ENCODE peak calls at places on chromosomes 2 and 18, in five cellular contexts. U is heart right ventricle, T is tibial artery, I is psoas muscle, B is A549. G is an unnamed sample.

GRCh38 chr2:125471963-125472362 is 1184.0 kb upstream of the GYPC start:
- DNase-seq in U (no peak), T (no peak), I (no peak), B (peak; percentile 2), G (peak; percentile 44)

GRCh38 chr2:198756166-198756565 is 701.6 kb downstream of the SATB2 start:
- DNase-seq in U (no peak), T (no peak), I (no peak), B (no peak), G (no peak)

GRCh38 chr2:26691881-26692813 is at the start of gene KCNK3:
- DNase-seq in U (peak; percentile 68), T (peak; percentile 95), I (peak; percentile 48), B (peak; percentile 50), G (no peak)

GRCh38 chr2:207632575-207633492 is 7.6 kb upstream of the METTL21A start:
- DNase-seq in U (no peak), T (no peak), I (no peak), B (peak; percentile 44), G (no peak)

GRCh38 chr2:71554706-71555056 is 101.3 kb downstream of the DYSF start:
- DNase-seq in U (no peak), T (no peak), I (no peak), B (no peak), G (no peak)

GRCh38 chr2:207768891-207769596 is 662 bp downstream of the FZD5 start:
- DNase-seq in U (no peak), T (no peak), I (peak; percentile 39), B (peak; percentile 31), G (peak; percentile 55)

GRCh38 chr2:181153886-181154285 is 173.5 kb downstream of the UBE2E3 start:
- DNase-seq in U (no peak), T (no peak), I (no peak), B (no peak), G (no peak)

GRCh38 chr2:101440127-101440738 is 34.7 kb downstream of the RFX8 start:
- DNase-seq in U (peak; percentile 72), T (no peak), I (no peak), B (no peak), G (no peak)

GRCh38 chr2:26687785-26688184 is 4.7 kb upstream of the KCNK3 start:
- DNase-seq in U (no peak), T (no peak), I (no peak), B (no peak), G (no peak)

GRCh38 chr2:46803911-46804670 is 111.5 kb downstream of the MCFD2 start:
- DNase-seq in U (no peak), T (peak; percentile 57), I (no peak), B (no peak), G (peak; percentile 92)

GRCh38 chr18:29169599-29169998 is 992.7 kb upstream of the CDH2 start:
- DNase-seq in U (no peak), T (no peak), I (no peak), B (no peak), G (no peak)

GRCh38 chr18:29176681-29177080 is 999.8 kb upstream of the CDH2 start:
- DNase-seq in U (no peak), T (no peak), I (no peak), B (no peak), G (no peak)

GRCh38 chr18:29172151-29173015 is 995.5 kb upstream of the CDH2 start:
- DNase-seq in U (no peak), T (no peak), I (no peak), B (no peak), G (no peak)

DNA sequence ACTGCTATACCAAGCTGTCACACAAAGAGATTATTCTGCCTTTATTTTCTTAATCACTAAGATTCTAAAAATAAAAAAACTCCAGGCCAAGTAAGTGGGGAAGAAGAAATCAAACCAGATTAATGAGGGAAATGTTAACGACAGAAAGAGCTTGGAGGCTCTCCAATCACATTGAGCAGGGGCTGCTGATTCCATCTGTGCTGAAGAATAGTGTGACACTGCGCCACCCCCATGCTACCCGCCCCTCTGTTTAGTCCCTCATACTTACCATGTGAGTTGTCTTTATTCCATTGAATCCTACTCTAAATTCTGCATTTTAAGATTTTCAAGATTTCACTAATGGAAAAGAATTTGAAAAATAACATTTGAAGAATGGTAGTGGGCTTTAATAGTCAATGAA is 998.0 kb upstream of the CDH2 start:
- DNase-seq in U (no peak), T (no peak), I (no peak), B (no peak), G (no peak)
- H3K4me3 ChIP-seq in U (no peak overlapping the region), T (no peak overlapping the region), I (no peak overlapping the region), B (no peak overlapping the region), G (no peak overlapping the region)

DNA sequence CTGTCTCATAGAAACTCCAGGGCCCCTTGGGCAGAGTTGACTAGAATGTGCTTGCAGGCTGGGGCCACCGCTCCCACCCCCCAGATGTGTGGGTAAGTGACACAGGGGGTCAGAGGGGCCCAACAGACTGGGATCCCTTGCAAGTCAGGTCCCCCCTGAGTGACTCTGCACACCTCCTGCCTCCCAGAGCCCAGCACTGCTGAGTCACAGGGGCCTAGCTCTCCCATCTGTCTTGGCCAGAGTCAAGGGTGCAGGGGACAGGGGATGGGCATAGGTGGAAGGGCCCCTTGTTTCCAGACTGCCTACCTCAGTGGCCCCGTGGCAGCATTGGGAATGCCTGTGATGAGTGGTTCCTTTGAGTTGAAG is 11.4 kb downstream of the SH2D6 start:
- DNase-seq in U (no peak), T (peak; percentile 64), I (no peak), B (no peak), G (no peak)
- H3K4me1 ChIP-seq in U (peaks cover 20% of the 10 kb centered on the region), T (peaks cover 10% of the 10 kb centered on the region), I (peaks cover 20% of the 10 kb centered on the region), B (peaks cover 51% of the 10 kb centered on the region), G (no peaks in the 10 kb centered on the region)

GRCh38 chr2:162926907-162927306 is 88.3 kb upstream of the KCNH7 start:
- DNase-seq in U (no peak), T (no peak), I (no peak), B (no peak), G (peak; percentile 66)
- H3K27ac ChIP-seq in U (no peak overlapping the region), T (no peak overlapping the region), I (no peak overlapping the region), B (peak overlapping the region; percentile 50), G (peak overlapping the region; percentile 63)

GRCh38 chr2:25276569-25277465 is 64.9 kb downstream of the DNMT3A start:
- DNase-seq in U (peak; percentile 64), T (peak; percentile 82), I (peak; percentile 78), B (peak; percentile 26), G (no peak)
- H3K4me3 ChIP-seq in U (peak overlapping the region; percentile 52), T (peak overlapping the region; percentile 49), I (peak overlapping the region; percentile 53), B (no peak overlapping the region), G (no peak overlapping the region)

DNA sequence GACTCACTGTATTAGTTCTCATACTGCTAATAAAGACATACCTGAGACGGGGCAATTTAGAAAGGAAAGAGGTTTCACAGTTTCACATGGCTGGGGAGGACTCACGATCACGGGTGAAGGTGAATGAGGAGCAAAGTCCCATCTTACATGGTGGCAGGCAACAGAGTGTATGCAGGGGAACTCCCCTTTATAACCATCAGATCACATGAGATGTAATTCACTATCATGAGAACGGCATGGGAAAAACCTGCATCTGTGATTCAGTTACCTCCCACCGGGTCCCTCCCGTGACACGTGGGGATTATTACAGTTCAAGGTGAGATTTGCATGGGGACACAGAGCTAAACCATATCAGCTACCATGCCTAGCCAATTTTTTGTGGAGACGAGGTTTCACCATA is 168.2 kb downstream of the NEDD4L start:
- DNase-seq in U (no peak), T (no peak), I (no peak), B (no peak), G (no peak)
- H3K4me1 ChIP-seq in U (peaks cover 15% of the 10 kb centered on the region), T (no peaks in the 10 kb centered on the region), I (peaks cover 16% of the 10 kb centered on the region), B (peaks cover 48% of the 10 kb centered on the region), G (peaks cover 66% of the 10 kb centered on the region)

GRCh38 chr2:151549191-151549590 is 139.5 kb downstream of the RIF1 start:
- DNase-seq in U (no peak), T (no peak), I (no peak), B (no peak), G (no peak)

GRCh38 chr2:151543898-151544297 is 134.2 kb downstream of the RIF1 start:
- DNase-seq in U (no peak), T (no peak), I (no peak), B (no peak), G (no peak)

DNA sequence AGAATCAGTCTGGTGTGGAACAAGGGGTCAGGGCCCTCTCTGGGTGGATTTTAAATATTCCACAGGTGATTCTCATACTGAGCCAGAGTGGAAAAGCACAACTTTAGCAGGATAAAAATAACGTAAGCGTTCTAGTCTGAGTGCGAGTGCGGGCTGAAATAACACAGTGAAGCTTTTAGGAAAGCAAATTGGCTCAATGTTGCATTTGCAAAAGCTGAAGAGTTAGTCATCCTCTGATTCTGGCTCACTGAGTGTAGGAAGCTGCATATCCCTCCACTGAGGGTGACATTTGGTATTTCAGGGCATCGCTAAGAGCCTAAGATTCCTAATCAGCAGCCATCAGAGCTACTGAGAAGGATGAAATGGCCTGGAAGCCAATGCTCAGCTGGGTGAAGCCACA is 134.7 kb downstream of the RIF1 start:
- DNase-seq in U (no peak), T (no peak), I (no peak), B (no peak), G (no peak)
- H3K27ac ChIP-seq in U (no peak overlapping the region), T (no peak overlapping the region), I (peak overlapping the region; percentile 70), B (no peak overlapping the region), G (no peak overlapping the region)

DNA sequence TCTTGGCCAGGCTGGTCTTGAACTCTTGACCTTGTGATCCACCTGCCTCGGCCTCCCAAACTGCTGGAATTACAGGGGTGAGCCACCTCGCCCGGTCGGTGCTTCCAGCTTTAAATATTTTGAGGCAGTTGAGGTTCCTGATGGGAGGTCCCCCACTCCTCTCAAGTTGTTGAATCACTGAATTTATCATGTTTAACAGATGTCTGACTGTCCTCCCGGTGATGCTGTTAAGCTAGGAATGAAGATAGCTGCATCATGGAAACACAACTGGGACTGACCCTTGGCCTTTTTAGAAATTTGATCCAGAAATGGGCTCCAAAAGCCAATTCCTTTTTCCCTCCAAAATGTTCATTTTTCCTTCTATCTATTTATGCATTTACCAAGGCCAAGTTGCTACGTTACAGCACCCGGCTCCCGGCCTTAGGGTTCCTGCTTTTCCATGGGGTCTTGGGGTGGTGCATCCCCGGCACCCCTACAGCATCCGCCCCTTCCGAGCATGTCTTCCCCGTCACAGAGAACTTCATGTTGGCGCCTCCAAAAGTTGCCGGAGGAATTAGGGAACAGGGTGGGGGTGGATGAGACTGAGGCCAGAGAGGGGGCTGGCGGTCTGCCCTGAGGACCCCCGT is 43.9 kb downstream of the PAX8 start:
- DNase-seq in U (no peak), T (no peak), I (no peak), B (no peak), G (no peak)
- H3K4me3 ChIP-seq in U (peak overlapping the region; percentile 33), T (peak overlapping the region; percentile 61), I (no peak overlapping the region), B (no peak overlapping the region), G (no peak overlapping the region)

GRCh38 chr2:69518836-69519235 is 81.6 kb upstream of the NFU1 start:
- DNase-seq in U (no peak), T (no peak), I (peak; percentile 21), B (no peak), G (no peak)
- H3K4me1 ChIP-seq in U (peaks cover 11% of the 10 kb centered on the region), T (peaks cover 4% of the 10 kb centered on the region), I (no peaks in the 10 kb centered on the region), B (peaks cover 8% of the 10 kb centered on the region), G (no peaks in the 10 kb centered on the region)

GRCh38 chr2:239307221-239307569 is 93.6 kb downstream of the HDAC4 start:
- DNase-seq in U (no peak), T (no peak), I (no peak), B (no peak), G (no peak)
- H3K27ac ChIP-seq in U (no peak overlapping the region), T (no peak overlapping the region), I (peak overlapping the region; percentile 97), B (no peak overlapping the region), G (no peak overlapping the region)